ENCODE peak calls at places on chromosome 2, in four cellular contexts. O is substantia nigra, F is amniotic epithelial cell, N is NCI-H1436. C is an unnamed sample.
A peak's percentile ranks its signal among the peaks of the same experiment; 100 is the strongest.

GRCh38 chr2:82139979-82140611 is 1835.5 kb upstream of the LRRTM1 start:
- DNase-seq in O (no peak), F (no peak), N (no peak), C (no peak)

GRCh38 chr2:136121511-136121910 is 3.6 kb upstream of the CXCR4 start:
- DNase-seq in O (no peak), F (no peak), N (no peak), C (no peak)

GRCh38 chr2:204615456-204615855 is 70.2 kb downstream of the PARD3B start:
- DNase-seq in O (no peak), F (no peak), N (no peak), C (no peak)

GRCh38 chr2:42098571-42099430 is 51.0 kb downstream of the PKDCC start:
- DNase-seq in O (no peak), F (no peak), N (no peak), C (no peak)

GRCh38 chr2:230226090-230226551 is 585 bp downstream of the SP140 start:
- DNase-seq in O (no peak), F (no peak), N (no peak), C (no peak)

GRCh38 chr2:239678666-239679296 is 278.0 kb upstream of the HDAC4 start:
- DNase-seq in O (no peak), F (no peak), N (no peak), C (no peak)

GRCh38 chr2:37645363-37645762 is 26.1 kb downstream of the CDC42EP3 start:
- DNase-seq in O (no peak), F (no peak), N (no peak), C (no peak)

GRCh38 chr2:239882335-239882734 is 142.8 kb downstream of the NDUFA10 start:
- DNase-seq in O (no peak), F (peak; percentile 14), N (peak; percentile 3), C (peak; percentile 12)

GRCh38 chr2:9230051-9230802 is 23.6 kb downstream of the ASAP2 start:
- DNase-seq in O (no peak), F (no peak), N (no peak), C (no peak)

GRCh38 chr2:63875143-63875542 is 33.4 kb downstream of the UGP2 start:
- DNase-seq in O (no peak), F (no peak), N (no peak), C (no peak)

GRCh38 chr2:163877316-163877715 is 141.5 kb upstream of the FIGN start:
- DNase-seq in O (no peak), F (peak; percentile 32), N (no peak), C (no peak)

GRCh38 chr2:189129971-189130370 is 49.6 kb downstream of the COL5A2 start:
- DNase-seq in O (no peak), F (peak; percentile 96), N (no peak), C (no peak)

GRCh38 chr2:238466242-238466598 is 39.5 kb downstream of the ASB1 start:
- DNase-seq in O (no peak), F (no peak), N (no peak), C (no peak)

GRCh38 chr2:9212661-9213411 is 6.2 kb downstream of the ASAP2 start:
- DNase-seq in O (no peak), F (no peak), N (no peak), C (no peak)

GRCh38 chr2:17593841-17594482 is 53.5 kb downstream of the VSNL1 start:
- DNase-seq in O (no peak), F (peak; percentile 60), N (no peak), C (no peak)

GRCh38 chr2:19845323-19845920 is 56.4 kb downstream of the TTC32 start:
- DNase-seq in O (no peak), F (no peak), N (no peak), C (no peak)

GRCh38 chr2:24613154-24613814 is 122.2 kb downstream of the NCOA1 start:
- DNase-seq in O (no peak), F (peak; percentile 81), N (peak; percentile 14), C (no peak)

GRCh38 chr2:127308586-127309138 is 14.7 kb upstream of the ERCC3 start:
- DNase-seq in O (no peak), F (no peak), N (no peak), C (no peak)

GRCh38 chr2:21423854-21424253 is 300.1 kb downstream of the TDRD15 start:
- DNase-seq in O (no peak), F (no peak), N (no peak), C (no peak)

GRCh38 chr2:178478442-178479274 is at the start of gene FKBP7:
- DNase-seq in O (peak; percentile 81), F (peak; percentile 74), N (peak; percentile 83), C (peak; percentile 60)

GRCh38 chr2:74457549-74458131 is 598 bp upstream of the WBP1 start:
- DNase-seq in O (peak; percentile 22), F (no peak), N (peak; percentile 66), C (peak; percentile 74)

GRCh38 chr2:39325966-39326365 is 82.2 kb upstream of the CDKL4 start:
- DNase-seq in O (no peak), F (peak; percentile 72), N (no peak), C (no peak)

GRCh38 chr2:178395295-178395694 is 55.7 kb downstream of the PRKRA start:
- DNase-seq in O (no peak), F (no peak), N (no peak), C (no peak)

GRCh38 chr2:57598552-57598951 is 448.1 kb upstream of the VRK2 start:
- DNase-seq in O (no peak), F (no peak), N (no peak), C (no peak)

GRCh38 chr2:241817126-241817820 is 8.3 kb downstream of the NEU4 start:
- DNase-seq in O (no peak), F (no peak), N (no peak), C (no peak)

GRCh38 chr2:241702155-241702404 is 241 bp downstream of the ING5 start:
- DNase-seq in O (no peak), F (no peak), N (no peak), C (peak; percentile 84)

GRCh38 chr2:186569906-186570305 is 19.9 kb upstream of the ITGAV start:
- DNase-seq in O (no peak), F (no peak), N (peak; percentile 13), C (no peak)

GRCh38 chr2:193743089-193743488 is 1548.4 kb upstream of the TMEFF2 start:
- DNase-seq in O (no peak), F (no peak), N (peak; percentile 71), C (peak; percentile 6)

GRCh38 chr2:116513991-116514390 is 1300.5 kb upstream of the DDX18 start:
- DNase-seq in O (no peak), F (no peak), N (no peak), C (no peak)

GRCh38 chr2:76009484-76009883 is 298.8 kb upstream of the GCFC2 start:
- DNase-seq in O (no peak), F (no peak), N (no peak), C (no peak)

GRCh38 chr2:74119324-74119723 is 28.4 kb downstream of the BOLA3 start:
- DNase-seq in O (no peak), F (peak; percentile 18), N (no peak), C (no peak)

GRCh38 chr2:144239306-144239705 is 280.6 kb downstream of the ZEB2 start:
- DNase-seq in O (no peak), F (no peak), N (no peak), C (no peak)

GRCh38 chr2:230423851-230424458 is 8.0 kb downstream of the SP100 start:
- DNase-seq in O (no peak), F (peak; percentile 84), N (no peak), C (no peak)

GRCh38 chr2:128424806-128425205 is 106.1 kb upstream of the HS6ST1 start:
- DNase-seq in O (no peak), F (no peak), N (no peak), C (no peak)

GRCh38 chr2:48006094-48006493 is 99.8 kb upstream of the FBXO11 start:
- DNase-seq in O (no peak), F (no peak), N (no peak), C (no peak)

GRCh38 chr2:85243101-85244072 is 84.4 kb downstream of the TGOLN2 start:
- DNase-seq in O (peak; percentile 23), F (peak; percentile 31), N (peak; percentile 57), C (peak; percentile 55)

C was measured in NCI-H1930.